ENCODE peak calls at places on chromosomes 1 and 21, in ten cellular contexts. W is HepG2, G is spleen, I is K562, T is tibial nerve, S is A549, D is IMR-90, B is stomach, K is uterus, Q is HCT116. R is an unnamed sample.

GRCh38 chr1:179082308-179083030 is 599 bp downstream of the TOR3A start:
- DNase-seq in T (peak; percentile 19), D (no peak), Q (no peak), S (peak; percentile 50), G (no peak), B (peak; percentile 40), K (peak; percentile 31), I (peak; percentile 82), W (peak; percentile 46), R (no peak)

GRCh38 chr1:41500378-41500777 is 15.9 kb upstream of the EDN2 start:
- DNase-seq in Q (no peak), B (peak; percentile 94), D (no peak), W (no peak), K (peak; percentile 64), G (no peak), I (no peak), T (no peak), S (peak; percentile 44), R (peak; percentile 83)

GRCh38 chr1:58689167-58689566 is 10.7 kb downstream of the MYSM1 start:
- DNase-seq in T (no peak), B (no peak), K (no peak), D (no peak), W (no peak), I (no peak), G (no peak), Q (no peak), S (no peak), R (no peak)

GRCh38 chr1:227766653-227767277 is 31.5 kb downstream of the SNAP47 start:
- DNase-seq in S (no peak), T (no peak), D (no peak), B (no peak), K (no peak), W (no peak), Q (no peak), I (no peak), G (peak; percentile 76), R (no peak)

GRCh38 chr1:67843335-67843734 is 10.1 kb upstream of the GNG12 start:
- DNase-seq in D (peak; percentile 52), B (no peak), W (no peak), G (no peak), K (no peak), Q (no peak), I (no peak), S (no peak), T (no peak), R (no peak)

GRCh38 chr1:240831191-240831631 is 219.3 kb upstream of the GREM2 start:
- DNase-seq in I (no peak), W (no peak), B (no peak), T (no peak), G (no peak), K (no peak), D (peak; percentile 53), Q (no peak), S (no peak), R (no peak)

GRCh38 chr1:158161458-158161857 is 19.2 kb upstream of the CD1D start:
- DNase-seq in W (no peak), G (no peak), D (no peak), S (no peak), B (no peak), T (no peak), I (no peak), K (no peak), Q (no peak), R (no peak)

GRCh38 chr1:21082078-21082477 is 94.6 kb downstream of the EIF4G3 start:
- DNase-seq in K (no peak), B (no peak), I (no peak), S (no peak), D (peak; percentile 44), Q (no peak), T (no peak), G (no peak), W (no peak), R (no peak)

GRCh38 chr1:232925421-232926202 is 24.8 kb upstream of the NTPCR start:
- DNase-seq in D (no peak), G (no peak), B (no peak), T (no peak), S (no peak), Q (no peak), K (no peak), W (no peak), I (no peak), R (no peak)

GRCh38 chr1:116498789-116499628 is 71.8 kb downstream of the CD58 start:
- DNase-seq in Q (peak; percentile 55), B (no peak), G (no peak), T (no peak), D (peak; percentile 61), K (peak; percentile 26), W (peak; percentile 68), S (peak; percentile 51), I (peak; percentile 78), R (peak; percentile 70)

GRCh38 chr1:219120625-219121544 is 52.8 kb upstream of the LYPLAL1 start:
- DNase-seq in G (no peak), B (no peak), S (no peak), W (no peak), I (peak; percentile 73), K (peak; percentile 59), D (peak; percentile 91), T (peak; percentile 27), Q (no peak), R (peak; percentile 65)

GRCh38 chr1:234256359-234256758 is 116.9 kb upstream of the COA6 start:
- DNase-seq in G (no peak), T (no peak), D (peak; percentile 12), K (no peak), Q (no peak), I (no peak), B (no peak), W (no peak), S (no peak), R (no peak)

GRCh38 chr21:45637883-45638282 is 5.6 kb upstream of the PCBP3 start:
- DNase-seq in G (no peak), I (no peak), B (no peak), S (no peak), Q (no peak), D (no peak), W (peak; percentile 28), K (no peak), T (no peak), R (no peak)

GRCh38 chr1:242184955-242185354 is 186.1 kb upstream of the MAP1LC3C start:
- DNase-seq in K (no peak), T (no peak), Q (no peak), S (no peak), D (no peak), W (no peak), G (no peak), B (no peak), I (no peak), R (no peak)

GRCh38 chr1:6360517-6360916 is 33.0 kb downstream of the ACOT7 start:
- DNase-seq in Q (no peak), T (no peak), S (no peak), I (no peak), D (no peak), B (no peak), K (no peak), W (no peak), G (no peak), R (no peak)
- H3K27ac ChIP-seq in Q (no peak overlapping the region), T (peak overlapping the region; percentile 87), S (no peak overlapping the region), I (no peak overlapping the region), D (peak overlapping the region; percentile 38), B (peak overlapping the region; percentile 92), K (peak overlapping the region; percentile 73), W (peak overlapping the region; percentile 72), G (peak overlapping the region; percentile 89), R (no peak overlapping the region)

DNA sequence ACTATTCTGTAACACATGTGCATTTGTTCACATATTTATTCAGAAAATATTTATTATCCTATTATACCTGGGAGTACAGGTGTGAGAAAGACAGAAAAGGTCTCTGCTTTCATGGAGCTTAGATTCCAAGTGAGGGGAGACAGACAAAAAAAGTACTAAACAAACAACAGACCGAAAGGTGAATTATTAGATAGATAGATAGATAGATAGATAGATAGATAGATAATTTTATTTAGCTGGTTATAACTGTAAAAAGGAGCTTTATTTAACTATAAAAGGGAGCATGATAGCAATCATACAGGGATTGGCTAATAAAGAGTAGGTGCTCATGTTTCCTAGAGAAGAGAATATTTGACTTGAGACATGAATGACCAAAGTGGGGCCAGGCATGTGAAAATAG is 119.4 kb downstream of the TNFSF18 start:
- DNase-seq in T (no peak), K (no peak), W (no peak), S (no peak), Q (no peak), I (no peak), G (no peak), D (no peak), B (no peak), R (no peak)
- H3K4me1 ChIP-seq in T (peaks cover 2% of the 10 kb centered on the region), K (no peaks in the 10 kb centered on the region), W (peaks cover 26% of the 10 kb centered on the region), S (peaks cover 33% of the 10 kb centered on the region), Q (peaks cover 70% of the 10 kb centered on the region), I (peaks cover 28% of the 10 kb centered on the region), G (peaks cover 16% of the 10 kb centered on the region), D (peaks cover 22% of the 10 kb centered on the region), B (peaks cover 10% of the 10 kb centered on the region), R (peaks cover 20% of the 10 kb centered on the region)

DNA sequence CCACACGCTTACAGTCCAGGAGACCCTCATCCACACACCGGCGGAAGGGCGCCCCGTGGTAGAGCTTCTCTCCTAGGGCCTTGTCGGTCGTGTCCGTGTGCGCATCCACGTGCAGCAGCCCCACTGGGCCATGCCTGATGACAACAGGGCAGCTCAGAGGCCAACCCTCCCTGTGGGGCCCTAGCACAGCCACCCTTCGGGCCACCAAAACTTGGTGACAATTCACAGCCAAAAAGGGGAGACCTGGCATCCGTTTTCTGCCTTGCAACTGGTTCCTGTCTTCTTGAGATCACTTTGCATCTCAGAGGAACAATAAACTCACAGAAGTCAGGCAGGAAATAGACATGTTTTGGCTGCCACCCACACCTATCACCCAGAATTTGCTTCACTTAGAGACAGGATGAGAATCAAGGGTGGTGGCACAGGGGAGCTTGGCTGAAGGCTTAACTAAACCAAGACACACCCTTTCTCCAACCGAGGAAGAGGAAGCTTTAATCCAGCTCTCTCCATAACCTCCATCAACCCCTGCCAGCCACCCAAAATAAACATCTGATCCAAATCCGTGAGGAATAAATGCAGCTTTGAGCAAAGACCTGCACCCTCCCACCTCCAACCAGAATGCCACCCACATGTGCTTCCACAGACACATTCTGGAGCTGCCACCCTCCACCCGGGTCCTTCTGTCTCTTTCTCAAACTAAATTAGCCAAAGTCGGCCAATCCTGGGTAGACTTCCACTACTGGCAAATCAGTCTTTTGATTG is 5.7 kb downstream of the AGMAT start:
- DNase-seq in D (no peak), Q (no peak), K (no peak), I (no peak), T (no peak), W (no peak), G (peak; percentile 82), S (no peak), B (no peak), R (no peak)
- TF ChIP-seq POLR2A in D (no peak), Q (no peak), K (no peak), I (no peak), T (no peak), W (no peak), G (no peak), S (no peak), B (no peak), R (no peak)

DNA sequence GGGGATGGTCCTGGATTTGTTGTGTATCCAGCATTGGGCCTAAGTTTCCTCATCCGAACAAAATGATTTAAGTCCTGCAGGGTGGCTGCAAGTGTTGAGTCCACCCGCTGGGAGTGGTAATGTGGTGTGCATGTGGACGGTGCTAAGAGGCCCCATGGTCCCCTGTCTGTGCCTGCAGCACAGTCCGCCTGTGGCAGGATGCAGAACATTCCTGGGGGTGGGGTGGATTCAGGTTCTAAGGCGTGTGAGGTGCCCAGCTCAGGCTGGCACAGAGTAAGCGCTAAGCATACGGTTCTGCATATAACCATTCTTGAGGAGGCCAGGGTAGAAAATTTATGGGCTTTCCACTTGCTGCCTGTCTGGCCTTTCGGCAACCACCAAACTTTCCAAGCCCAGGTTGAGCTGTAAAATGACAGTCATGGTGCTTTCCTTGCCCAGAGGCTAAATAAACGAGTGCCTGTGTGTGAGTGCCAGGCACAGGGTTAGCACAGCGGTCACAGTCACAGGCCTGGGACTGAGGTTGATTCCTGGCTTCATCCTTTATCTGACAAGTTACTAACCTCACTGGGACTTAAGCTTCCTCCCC is 30.7 kb downstream of the SLC2A1 start:
- DNase-seq in G (no peak), W (no peak), Q (no peak), S (no peak), T (no peak), D (no peak), K (no peak), B (no peak), I (no peak), R (no peak)
- H3K27ac ChIP-seq in G (peak overlapping the region; percentile 15), W (no peak overlapping the region), Q (peak overlapping the region; percentile 25), S (peak overlapping the region; percentile 11), T (no peak overlapping the region), D (no peak overlapping the region), K (no peak overlapping the region), B (no peak overlapping the region), I (no peak overlapping the region), R (no peak overlapping the region)